ENCODE peak calls at places on chromosome 15, in ten cellular contexts. M, A, V, U, Q, G, J, R, D and X are unnamed samples.
A peak's percentile ranks its signal among the peaks of the same experiment; 100 is the strongest.

GRCh38 chr15:46091860-46092450 is 457.1 kb downstream of the SQOR start:
- DNase-seq in M (peak; percentile 40), A (no peak), V (no peak), U (no peak), Q (no peak), G (peak; percentile 47), J (peak; percentile 51), R (no peak), D (no peak), X (no peak)

GRCh38 chr15:73924258-73924921 is 1.9 kb upstream of the LOXL1 start:
- DNase-seq in M (no peak), A (peak; percentile 89), V (peak; percentile 83), U (no peak), Q (no peak), G (peak; percentile 92), J (peak; percentile 37), R (no peak), D (no peak), X (no peak)

GRCh38 chr15:34621675-34622074 is 38.2 kb upstream of the GOLGA8B start:
- DNase-seq in M (no peak), A (peak; percentile 50), V (peak; percentile 10), U (no peak), Q (no peak), G (peak; percentile 58), J (no peak), R (no peak), D (no peak), X (no peak)

GRCh38 chr15:95558916-95559315 is 771.6 kb upstream of the NR2F2 start:
- DNase-seq in M (no peak), A (peak; percentile 33), V (no peak), U (no peak), Q (no peak), G (peak; percentile 40), J (no peak), R (no peak), D (no peak), X (no peak)

GRCh38 chr15:74807302-74807701 is 5.3 kb upstream of the LMAN1L start:
- DNase-seq in M (no peak), A (peak; percentile 57), V (no peak), U (no peak), Q (no peak), G (peak; percentile 28), J (no peak), R (no peak), D (no peak), X (no peak)

GRCh38 chr15:63599401-63600000 is 2.3 kb downstream of the FBXL22 start:
- DNase-seq in M (peak; percentile 53), A (peak; percentile 16), V (peak; percentile 68), U (peak; percentile 78), Q (peak; percentile 46), G (no peak), J (peak; percentile 70), R (peak; percentile 85), D (no peak), X (peak; percentile 53)

GRCh38 chr15:88537591-88538317 is 8.7 kb downstream of the DET1 start:
- DNase-seq in M (no peak), A (no peak), V (no peak), U (no peak), Q (no peak), G (no peak), J (no peak), R (no peak), D (no peak), X (no peak)

GRCh38 chr15:94070341-94071275 is 160.8 kb upstream of the MCTP2 start:
- DNase-seq in M (no peak), A (no peak), V (no peak), U (peak; percentile 59), Q (peak; percentile 2), G (no peak), J (no peak), R (peak; percentile 44), D (no peak), X (no peak)

GRCh38 chr15:32919749-32920414 is 202.1 kb downstream of the GREM1 start:
- DNase-seq in M (peak; percentile 50), A (peak; percentile 100), V (no peak), U (no peak), Q (no peak), G (peak; percentile 99), J (no peak), R (no peak), D (peak; percentile 100), X (no peak)

GRCh38 chr15:101145362-101145761 is 106.5 kb downstream of the CHSY1 start:
- DNase-seq in M (no peak), A (no peak), V (no peak), U (no peak), Q (no peak), G (peak; percentile 50), J (no peak), R (no peak), D (no peak), X (no peak)

GRCh38 chr15:69990566-69991391 is 106.9 kb downstream of the TLE3 start:
- DNase-seq in M (no peak), A (no peak), V (no peak), U (no peak), Q (no peak), G (no peak), J (no peak), R (no peak), D (no peak), X (no peak)

GRCh38 chr15:69994429-69995201 is 103.1 kb downstream of the TLE3 start:
- DNase-seq in M (peak; percentile 72), A (no peak), V (no peak), U (no peak), Q (no peak), G (no peak), J (no peak), R (no peak), D (no peak), X (no peak)

GRCh38 chr15:69992326-69992725 is 105.4 kb downstream of the TLE3 start:
- DNase-seq in M (no peak), A (peak; percentile 10), V (no peak), U (no peak), Q (no peak), G (no peak), J (no peak), R (no peak), D (no peak), X (no peak)

GRCh38 chr15:69988541-69989225 is 109.0 kb downstream of the TLE3 start:
- DNase-seq in M (no peak), A (no peak), V (no peak), U (no peak), Q (no peak), G (no peak), J (no peak), R (no peak), D (no peak), X (no peak)

GRCh38 chr15:69991493-69991892 is 106.2 kb downstream of the TLE3 start:
- DNase-seq in M (no peak), A (no peak), V (no peak), U (no peak), Q (no peak), G (no peak), J (no peak), R (no peak), D (no peak), X (no peak)
- TF ChIP-seq CTCF in M (no peak), A (no peak), V (no peak), U (no peak), Q (no peak), G (no peak), J (no peak), R (no peak), D (no peak), X (no peak)

GRCh38 chr15:66078196-66078928 is 175.2 kb downstream of the MEGF11 start:
- DNase-seq in M (no peak), A (no peak), V (no peak), U (no peak), Q (no peak), G (no peak), J (no peak), R (no peak), D (no peak), X (no peak)
- TF ChIP-seq CTCF in M (no peak), A (no peak), V (no peak), U (no peak), Q (no peak), G (no peak), J (no peak), R (no peak), D (no peak), X (no peak)

GRCh38 chr15:60507596-60508424 is 28.9 kb upstream of the ICE2 start:
- DNase-seq in M (peak; percentile 64), A (peak; percentile 84), V (peak; percentile 66), U (peak; percentile 48), Q (no peak), G (peak; percentile 77), J (peak; percentile 62), R (no peak), D (peak; percentile 24), X (no peak)
- TF ChIP-seq CTCF in M (peak; percentile 98), A (peak; percentile 92), V (peak; percentile 98), U (peak; percentile 88), Q (peak; percentile 94), G (peak; percentile 95), J (peak; percentile 67), R (peak; percentile 78), D (peak; percentile 78), X (peak; percentile 55)

GRCh38 chr15:68784206-68784605 is 36.5 kb downstream of the ANP32A start:
- DNase-seq in M (no peak), A (no peak), V (no peak), U (no peak), Q (no peak), G (no peak), J (no peak), R (no peak), D (no peak), X (no peak)

GRCh38 chr15:68782589-68783161 is 38.0 kb downstream of the ANP32A start:
- DNase-seq in M (no peak), A (no peak), V (no peak), U (no peak), Q (no peak), G (no peak), J (no peak), R (no peak), D (no peak), X (no peak)

GRCh38 chr15:68781766-68782588 is 38.7 kb downstream of the ANP32A start:
- DNase-seq in M (no peak), A (no peak), V (no peak), U (peak; percentile 71), Q (no peak), G (no peak), J (no peak), R (peak; percentile 29), D (no peak), X (no peak)

GRCh38 chr15:68781209-68781608 is 39.5 kb downstream of the ANP32A start:
- DNase-seq in M (no peak), A (no peak), V (no peak), U (no peak), Q (peak; percentile 57), G (no peak), J (no peak), R (no peak), D (no peak), X (no peak)

DNA sequence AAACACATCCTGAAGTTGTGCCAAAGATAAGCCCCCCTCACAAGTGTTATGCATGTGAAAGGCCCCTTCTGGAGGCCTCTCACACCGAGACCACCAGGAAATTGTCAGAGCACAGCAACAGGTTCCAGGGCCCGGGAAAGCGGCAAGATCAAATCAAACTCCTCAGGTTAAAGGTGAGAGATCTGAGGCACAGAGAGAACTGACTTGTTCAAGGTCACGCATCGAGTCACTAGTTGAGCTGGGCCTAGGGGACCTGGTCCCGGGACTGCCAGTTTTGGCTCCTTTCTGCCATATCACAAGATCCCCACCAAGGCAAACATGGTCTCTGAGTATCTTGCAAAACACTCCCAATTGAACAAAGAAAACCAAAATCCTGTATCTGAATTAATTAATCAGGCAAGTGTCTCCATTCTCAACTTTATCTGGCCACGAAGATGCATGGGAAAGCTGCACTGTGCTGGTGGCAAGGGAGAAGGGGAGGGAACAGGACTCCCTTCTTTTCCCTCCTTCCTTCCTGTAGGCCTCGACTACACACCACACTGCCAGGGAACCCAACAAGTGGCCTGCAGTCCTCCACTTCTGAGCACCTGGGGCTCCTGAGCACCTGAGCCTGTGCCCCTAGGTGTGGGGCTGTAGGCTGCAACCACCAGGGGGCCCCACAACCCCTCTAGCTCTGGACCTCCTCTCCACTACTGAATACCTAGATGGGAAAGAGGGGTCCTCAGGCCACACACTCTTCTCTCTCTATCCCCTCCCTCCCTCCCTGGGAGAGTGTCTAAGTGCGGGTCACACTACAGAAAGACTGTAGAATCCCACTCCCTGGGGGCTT is 37.3 kb downstream of the ANP32A start:
- DNase-seq in M (peak; percentile 66), A (no peak), V (peak; percentile 51), U (peak; percentile 71), Q (no peak), G (no peak), J (peak; percentile 73), R (peak; percentile 79), D (no peak), X (peak; percentile 48)
- TF ChIP-seq CTCF in M (peak; percentile 80), A (peak; percentile 45), V (no peak), U (peak; percentile 70), Q (peak; percentile 34), G (peak; percentile 48), J (peak; percentile 81), R (peak; percentile 67), D (peak; percentile 66), X (no peak)